ENCODE peak calls at places on chromosomes 5 and 9, in eight cellular contexts. One of them, this sample, is unnamed.

GRCh38 chr9:34576593-34576935 is 13.0 kb downstream of the CNTFR start:
- DNase-seq in activated B cell treated with CpG ODN at 0.5 μM for 24 hours: no peak
- DNase-seq in AG04450: no peak
- DNase-seq in bronchial epithelial cell: no peak
- DNase-seq in brain microvascular endothelial cell: no peak
- DNase-seq in A673: no peak
- DNase-seq in GM10248: no peak
- DNase-seq in CD8-positive, alpha-beta T cell: no peak
- DNase-seq in this sample: no peak

GRCh38 chr5:936149-937144 is 43.8 kb downstream of the TRIP13 start:
- DNase-seq in activated B cell treated with CpG ODN at 0.5 μM for 24 hours: no peak
- DNase-seq in AG04450: no peak
- DNase-seq in bronchial epithelial cell: no peak
- DNase-seq in brain microvascular endothelial cell: no peak
- DNase-seq in A673: no peak
- DNase-seq in GM10248: no peak
- DNase-seq in CD8-positive, alpha-beta T cell: peak
- DNase-seq in this sample: no peak

GRCh38 chr5:138569759-138570158 is 5.4 kb downstream of the HSPA9 start:
- DNase-seq in activated B cell treated with CpG ODN at 0.5 μM for 24 hours: no peak
- DNase-seq in AG04450: no peak
- DNase-seq in bronchial epithelial cell: peak
- DNase-seq in brain microvascular endothelial cell: no peak
- DNase-seq in A673: no peak
- DNase-seq in GM10248: no peak
- DNase-seq in CD8-positive, alpha-beta T cell: no peak
- DNase-seq in this sample: no peak

GRCh38 chr9:121498487-121499176 is 1.0 kb downstream of the GGTA1 start:
- DNase-seq in activated B cell treated with CpG ODN at 0.5 μM for 24 hours: no peak
- DNase-seq in AG04450: no peak
- DNase-seq in bronchial epithelial cell: peak
- DNase-seq in brain microvascular endothelial cell: no peak
- DNase-seq in A673: peak
- DNase-seq in GM10248: no peak
- DNase-seq in CD8-positive, alpha-beta T cell: no peak
- DNase-seq in this sample: peak

GRCh38 chr5:135456238-135457099 is 4.3 kb upstream of the TIFAB start:
- DNase-seq in activated B cell treated with CpG ODN at 0.5 μM for 24 hours: no peak
- DNase-seq in AG04450: no peak
- DNase-seq in bronchial epithelial cell: peak
- DNase-seq in brain microvascular endothelial cell: peak
- DNase-seq in A673: no peak
- DNase-seq in GM10248: peak
- DNase-seq in CD8-positive, alpha-beta T cell: no peak
- DNase-seq in this sample: peak

GRCh38 chr9:27377147-27377807 is 80.3 kb upstream of the EQTN start:
- DNase-seq in activated B cell treated with CpG ODN at 0.5 μM for 24 hours: no peak
- DNase-seq in AG04450: no peak
- DNase-seq in bronchial epithelial cell: peak
- DNase-seq in brain microvascular endothelial cell: no peak
- DNase-seq in A673: peak
- DNase-seq in GM10248: no peak
- DNase-seq in CD8-positive, alpha-beta T cell: no peak
- DNase-seq in this sample: no peak

GRCh38 chr9:2093920-2094597 is 78.9 kb downstream of the SMARCA2 start:
- DNase-seq in activated B cell treated with CpG ODN at 0.5 μM for 24 hours: no peak
- DNase-seq in AG04450: peak
- DNase-seq in bronchial epithelial cell: peak
- DNase-seq in brain microvascular endothelial cell: peak
- DNase-seq in A673: no peak
- DNase-seq in GM10248: no peak
- DNase-seq in CD8-positive, alpha-beta T cell: no peak
- DNase-seq in this sample: peak

GRCh38 chr9:81609782-81610738 is 79.3 kb downstream of the TLE1 start:
- DNase-seq in activated B cell treated with CpG ODN at 0.5 μM for 24 hours: no peak
- DNase-seq in AG04450: no peak
- DNase-seq in bronchial epithelial cell: no peak
- DNase-seq in brain microvascular endothelial cell: peak
- DNase-seq in A673: no peak
- DNase-seq in GM10248: no peak
- DNase-seq in CD8-positive, alpha-beta T cell: no peak
- DNase-seq in this sample: no peak

GRCh38 chr9:92947268-92948031 is at the start of gene FGD3:
- DNase-seq in activated B cell treated with CpG ODN at 0.5 μM for 24 hours: no peak
- DNase-seq in AG04450: no peak
- DNase-seq in bronchial epithelial cell: no peak
- DNase-seq in brain microvascular endothelial cell: no peak
- DNase-seq in A673: peak
- DNase-seq in GM10248: no peak
- DNase-seq in CD8-positive, alpha-beta T cell: peak
- DNase-seq in this sample: peak

GRCh38 chr5:129378961-129379360 is 81.1 kb upstream of the ADAMTS19 start:
- DNase-seq in activated B cell treated with CpG ODN at 0.5 μM for 24 hours: no peak
- DNase-seq in AG04450: no peak
- DNase-seq in bronchial epithelial cell: no peak
- DNase-seq in brain microvascular endothelial cell: no peak
- DNase-seq in A673: no peak
- DNase-seq in GM10248: no peak
- DNase-seq in CD8-positive, alpha-beta T cell: no peak
- DNase-seq in this sample: no peak

GRCh38 chr5:73820321-73820720 is 194.3 kb downstream of the ARHGEF28 start:
- DNase-seq in activated B cell treated with CpG ODN at 0.5 μM for 24 hours: no peak
- DNase-seq in AG04450: no peak
- DNase-seq in bronchial epithelial cell: peak
- DNase-seq in brain microvascular endothelial cell: no peak
- DNase-seq in A673: no peak
- DNase-seq in GM10248: no peak
- DNase-seq in CD8-positive, alpha-beta T cell: no peak
- DNase-seq in this sample: no peak

GRCh38 chr9:17318821-17319320 is 184.0 kb downstream of the CNTLN start:
- DNase-seq in activated B cell treated with CpG ODN at 0.5 μM for 24 hours: no peak
- DNase-seq in AG04450: no peak
- DNase-seq in bronchial epithelial cell: peak
- DNase-seq in brain microvascular endothelial cell: no peak
- DNase-seq in A673: no peak
- DNase-seq in GM10248: no peak
- DNase-seq in CD8-positive, alpha-beta T cell: no peak
- DNase-seq in this sample: no peak

GRCh38 chr9:131707677-131708612 is 31.9 kb downstream of the RAPGEF1 start:
- DNase-seq in activated B cell treated with CpG ODN at 0.5 μM for 24 hours: no peak
- DNase-seq in AG04450: peak
- DNase-seq in bronchial epithelial cell: peak
- DNase-seq in brain microvascular endothelial cell: peak
- DNase-seq in A673: peak
- DNase-seq in GM10248: no peak
- DNase-seq in CD8-positive, alpha-beta T cell: no peak
- DNase-seq in this sample: no peak

GRCh38 chr9:93304574-93305496 is 120.9 kb downstream of the WNK2 start:
- DNase-seq in activated B cell treated with CpG ODN at 0.5 μM for 24 hours: no peak
- DNase-seq in AG04450: no peak
- DNase-seq in bronchial epithelial cell: peak
- DNase-seq in brain microvascular endothelial cell: peak
- DNase-seq in A673: peak
- DNase-seq in GM10248: peak
- DNase-seq in CD8-positive, alpha-beta T cell: no peak
- DNase-seq in this sample: no peak

GRCh38 chr5:16574789-16575785 is 41.7 kb downstream of the RETREG1 start:
- DNase-seq in activated B cell treated with CpG ODN at 0.5 μM for 24 hours: no peak
- DNase-seq in AG04450: peak
- DNase-seq in bronchial epithelial cell: peak
- DNase-seq in brain microvascular endothelial cell: peak
- DNase-seq in A673: peak
- DNase-seq in GM10248: no peak
- DNase-seq in CD8-positive, alpha-beta T cell: no peak
- DNase-seq in this sample: no peak

GRCh38 chr9:17694336-17694735 is 115.5 kb downstream of the SH3GL2 start:
- DNase-seq in activated B cell treated with CpG ODN at 0.5 μM for 24 hours: no peak
- DNase-seq in AG04450: no peak
- DNase-seq in bronchial epithelial cell: no peak
- DNase-seq in brain microvascular endothelial cell: no peak
- DNase-seq in A673: no peak
- DNase-seq in GM10248: no peak
- DNase-seq in CD8-positive, alpha-beta T cell: no peak
- DNase-seq in this sample: no peak

GRCh38 chr9:74770508-74771261 is 117.0 kb downstream of the TRPM6 start:
- DNase-seq in activated B cell treated with CpG ODN at 0.5 μM for 24 hours: peak
- DNase-seq in AG04450: no peak
- DNase-seq in bronchial epithelial cell: no peak
- DNase-seq in brain microvascular endothelial cell: peak
- DNase-seq in A673: peak
- DNase-seq in GM10248: peak
- DNase-seq in CD8-positive, alpha-beta T cell: peak
- DNase-seq in this sample: no peak

GRCh38 chr5:181191526-181192336 is 13.3 kb downstream of the TRIM7 start:
- DNase-seq in activated B cell treated with CpG ODN at 0.5 μM for 24 hours: peak
- DNase-seq in AG04450: peak
- DNase-seq in bronchial epithelial cell: peak
- DNase-seq in brain microvascular endothelial cell: peak
- DNase-seq in A673: peak
- DNase-seq in GM10248: peak
- DNase-seq in CD8-positive, alpha-beta T cell: peak
- DNase-seq in this sample: peak

GRCh38 chr9:15276328-15276969 is 30.6 kb downstream of the TTC39B start:
- DNase-seq in activated B cell treated with CpG ODN at 0.5 μM for 24 hours: no peak
- DNase-seq in AG04450: no peak
- DNase-seq in bronchial epithelial cell: peak
- DNase-seq in brain microvascular endothelial cell: no peak
- DNase-seq in A673: no peak
- DNase-seq in GM10248: no peak
- DNase-seq in CD8-positive, alpha-beta T cell: no peak
- DNase-seq in this sample: no peak

GRCh38 chr9:15280647-15281046 is 26.4 kb downstream of the TTC39B start:
- DNase-seq in activated B cell treated with CpG ODN at 0.5 μM for 24 hours: no peak
- DNase-seq in AG04450: no peak
- DNase-seq in bronchial epithelial cell: no peak
- DNase-seq in brain microvascular endothelial cell: no peak
- DNase-seq in A673: no peak
- DNase-seq in GM10248: no peak
- DNase-seq in CD8-positive, alpha-beta T cell: no peak
- DNase-seq in this sample: no peak

GRCh38 chr9:15278290-15278689 is 28.7 kb downstream of the TTC39B start:
- DNase-seq in activated B cell treated with CpG ODN at 0.5 μM for 24 hours: no peak
- DNase-seq in AG04450: no peak
- DNase-seq in bronchial epithelial cell: no peak
- DNase-seq in brain microvascular endothelial cell: no peak
- DNase-seq in A673: no peak
- DNase-seq in GM10248: no peak
- DNase-seq in CD8-positive, alpha-beta T cell: no peak
- DNase-seq in this sample: no peak

GRCh38 chr9:15278839-15279238 is 28.2 kb downstream of the TTC39B start:
- DNase-seq in activated B cell treated with CpG ODN at 0.5 μM for 24 hours: no peak
- DNase-seq in AG04450: no peak
- DNase-seq in bronchial epithelial cell: no peak
- DNase-seq in brain microvascular endothelial cell: no peak
- DNase-seq in A673: no peak
- DNase-seq in GM10248: no peak
- DNase-seq in CD8-positive, alpha-beta T cell: no peak
- DNase-seq in this sample: no peak

DNA sequence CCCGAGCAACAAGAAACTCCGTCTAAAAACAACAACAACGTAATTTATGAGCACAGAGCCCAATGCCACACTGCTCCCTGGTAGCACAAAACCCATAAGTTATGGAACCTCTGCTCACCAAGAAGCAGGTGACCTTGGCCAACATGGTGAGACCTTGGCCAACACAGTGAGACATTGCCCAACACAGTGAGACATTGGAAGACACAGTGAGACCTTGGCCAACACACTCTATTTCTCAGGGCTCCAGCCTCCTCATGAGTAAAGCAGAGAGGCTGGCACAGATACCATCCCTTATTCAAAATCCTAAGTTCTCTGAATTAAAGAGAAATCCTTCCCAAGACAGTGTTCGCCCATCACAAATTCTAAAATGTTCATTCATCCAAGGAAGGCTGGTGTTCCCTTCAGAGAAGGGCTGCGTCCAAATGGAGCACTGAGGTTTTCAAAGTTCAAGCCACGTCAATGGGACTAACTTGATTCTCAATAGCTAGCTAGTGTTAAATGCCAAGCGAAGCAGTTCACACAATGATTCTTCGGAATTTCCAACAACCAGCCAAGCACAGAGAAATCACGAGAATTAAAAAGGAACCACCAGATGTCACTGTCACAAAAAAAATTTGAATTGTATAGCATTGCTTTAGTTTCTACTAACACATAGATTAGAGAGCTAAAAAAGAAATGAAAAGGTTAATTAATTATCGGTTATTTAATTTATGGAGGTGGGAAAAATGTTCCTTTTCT is 29.4 kb downstream of the TTC39B start:
- DNase-seq in activated B cell treated with CpG ODN at 0.5 μM for 24 hours: no peak
- DNase-seq in AG04450: no peak
- DNase-seq in bronchial epithelial cell: peak
- DNase-seq in brain microvascular endothelial cell: no peak
- DNase-seq in A673: peak
- DNase-seq in GM10248: no peak
- DNase-seq in CD8-positive, alpha-beta T cell: no peak
- DNase-seq in this sample: no peak
- TF ChIP-seq CTCF in activated B cell treated with CpG ODN at 0.5 μM for 24 hours: no peak
- TF ChIP-seq CTCF in AG04450: peak
- TF ChIP-seq CTCF in bronchial epithelial cell: peak
- TF ChIP-seq CTCF in brain microvascular endothelial cell: peak
- TF ChIP-seq CTCF in A673: peak
- TF ChIP-seq CTCF in GM10248: no peak
- TF ChIP-seq CTCF in CD8-positive, alpha-beta T cell: peak
- TF ChIP-seq CTCF in this sample: peak

GRCh38 chr5:55572600-55572999 is 37.8 kb upstream of the PLPP1 start:
- DNase-seq in activated B cell treated with CpG ODN at 0.5 μM for 24 hours: no peak
- DNase-seq in AG04450: no peak
- DNase-seq in bronchial epithelial cell: no peak
- DNase-seq in brain microvascular endothelial cell: no peak
- DNase-seq in A673: no peak
- DNase-seq in GM10248: no peak
- DNase-seq in CD8-positive, alpha-beta T cell: no peak
- DNase-seq in this sample: no peak
- TF ChIP-seq CTCF in activated B cell treated with CpG ODN at 0.5 μM for 24 hours: no peak
- TF ChIP-seq CTCF in AG04450: no peak
- TF ChIP-seq CTCF in bronchial epithelial cell: no peak
- TF ChIP-seq CTCF in brain microvascular endothelial cell: no peak
- TF ChIP-seq CTCF in A673: no peak
- TF ChIP-seq CTCF in GM10248: no peak
- TF ChIP-seq CTCF in CD8-positive, alpha-beta T cell: no peak
- TF ChIP-seq CTCF in this sample: no peak

GRCh38 chr5:63125862-63126261 is 547.2 kb downstream of the LRRC70 start:
- DNase-seq in activated B cell treated with CpG ODN at 0.5 μM for 24 hours: no peak
- DNase-seq in AG04450: no peak
- DNase-seq in bronchial epithelial cell: peak
- DNase-seq in brain microvascular endothelial cell: peak
- DNase-seq in A673: peak
- DNase-seq in GM10248: peak
- DNase-seq in CD8-positive, alpha-beta T cell: no peak
- DNase-seq in this sample: no peak
- TF ChIP-seq CTCF in activated B cell treated with CpG ODN at 0.5 μM for 24 hours: no peak
- TF ChIP-seq CTCF in AG04450: peak
- TF ChIP-seq CTCF in bronchial epithelial cell: peak
- TF ChIP-seq CTCF in brain microvascular endothelial cell: peak
- TF ChIP-seq CTCF in A673: peak
- TF ChIP-seq CTCF in GM10248: peak
- TF ChIP-seq CTCF in CD8-positive, alpha-beta T cell: no peak
- TF ChIP-seq CTCF in this sample: peak

DNA sequence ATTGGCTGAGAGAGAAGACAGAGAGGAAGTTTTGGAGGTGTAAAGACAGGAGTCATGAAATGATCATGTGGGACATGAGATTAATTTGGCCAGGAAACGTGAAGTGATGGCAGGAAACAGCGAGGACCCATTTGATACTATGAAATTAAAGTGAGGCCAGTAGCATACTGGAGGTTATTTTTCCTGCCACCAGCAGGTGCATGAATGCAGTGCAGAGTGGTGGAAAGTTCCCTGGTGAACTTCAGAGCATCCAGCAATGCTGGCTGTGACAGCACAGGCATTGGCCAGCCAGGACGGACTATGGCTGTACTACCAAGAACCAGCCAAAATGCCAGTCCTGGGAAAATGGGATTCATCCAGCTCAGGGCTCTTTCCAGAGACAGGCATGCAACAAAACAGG is 152.2 kb downstream of the SYK start:
- DNase-seq in activated B cell treated with CpG ODN at 0.5 μM for 24 hours: no peak
- DNase-seq in AG04450: no peak
- DNase-seq in bronchial epithelial cell: no peak
- DNase-seq in brain microvascular endothelial cell: no peak
- DNase-seq in A673: no peak
- DNase-seq in GM10248: no peak
- DNase-seq in CD8-positive, alpha-beta T cell: no peak
- DNase-seq in this sample: no peak
- TF ChIP-seq CTCF in activated B cell treated with CpG ODN at 0.5 μM for 24 hours: no peak
- TF ChIP-seq CTCF in AG04450: peak
- TF ChIP-seq CTCF in bronchial epithelial cell: no peak
- TF ChIP-seq CTCF in brain microvascular endothelial cell: peak
- TF ChIP-seq CTCF in A673: no peak
- TF ChIP-seq CTCF in GM10248: no peak
- TF ChIP-seq CTCF in CD8-positive, alpha-beta T cell: no peak
- TF ChIP-seq CTCF in this sample: no peak